ENCODE peak calls at places on chromosomes 3 and 15, in seven cellular contexts. X, F, Z, A, S, D and B are unnamed samples.

GRCh38 chr3:144763878-144764454 is 792.3 kb downstream of the DIPK2A start:
- DNase-seq in F (no peak), D (no peak), X (no peak), Z (no peak), A (no peak), S (no peak), B (no peak)

GRCh38 chr3:43203022-43203421 is 83.3 kb upstream of the SNRK start:
- DNase-seq in F (no peak), X (no peak), A (no peak), Z (no peak), D (no peak), S (no peak), B (no peak)

GRCh38 chr15:77012868-77013267 is 17.9 kb downstream of the PSTPIP1 start:
- DNase-seq in F (no peak), D (no peak), Z (no peak), S (no peak), X (no peak), A (no peak), B (no peak)

GRCh38 chr3:5092018-5092417 is 30.1 kb upstream of the ARL8B start:
- DNase-seq in D (no peak), Z (no peak), F (no peak), A (no peak), S (no peak), X (peak; percentile 35), B (no peak)

GRCh38 chr15:85499498-85499897 is 119.1 kb downstream of the AKAP13 start:
- DNase-seq in F (no peak), D (no peak), A (no peak), X (no peak), S (no peak), Z (no peak), B (no peak)

GRCh38 chr3:64449026-64449425 is 223.8 kb upstream of the PRICKLE2 start:
- DNase-seq in Z (no peak), F (no peak), A (no peak), X (no peak), D (no peak), S (no peak), B (no peak)

GRCh38 chr3:50657816-50658215 is 16.9 kb upstream of the DOCK3 start:
- DNase-seq in A (no peak), Z (peak; percentile 18), S (no peak), F (no peak), X (no peak), D (no peak), B (no peak)

GRCh38 chr3:49013738-49014660 is 4.4 kb downstream of the DALRD3 start:
- DNase-seq in Z (no peak), F (peak; percentile 66), D (no peak), S (no peak), X (peak; percentile 59), A (peak; percentile 63), B (no peak)

GRCh38 chr3:14142567-14143270 is 17.9 kb downstream of the TMEM43 start:
- DNase-seq in A (no peak), D (no peak), X (no peak), Z (no peak), F (no peak), S (no peak), B (no peak)

GRCh38 chr3:195524171-195524896 is 18.8 kb downstream of the PPP1R2 start:
- DNase-seq in A (no peak), Z (no peak), X (no peak), D (no peak), F (no peak), S (no peak), B (no peak)

GRCh38 chr15:42737529-42738328 is 801 bp upstream of the CDAN1 start:
- DNase-seq in A (peak; percentile 49), D (no peak), S (no peak), X (peak; percentile 32), Z (no peak), F (peak; percentile 35), B (no peak)

GRCh38 chr3:29344986-29345385 is 64.1 kb downstream of the RBMS3 start:
- DNase-seq in S (no peak), D (no peak), A (no peak), Z (no peak), X (no peak), F (no peak), B (no peak)

GRCh38 chr15:67892559-67893377 is 52.9 kb upstream of the RNU6-1 start:
- DNase-seq in A (peak; percentile 34), F (no peak), Z (no peak), D (no peak), X (no peak), S (no peak), B (no peak)

GRCh38 chr3:124256599-124256998 is 264.7 kb upstream of the ROPN1 start:
- DNase-seq in D (no peak), A (no peak), F (no peak), S (no peak), Z (no peak), X (no peak), B (no peak)

GRCh38 chr15:99502661-99503060 is 63.1 kb upstream of the MEF2A start:
- DNase-seq in Z (peak; percentile 55), S (no peak), F (no peak), X (no peak), A (no peak), D (no peak), B (no peak)

GRCh38 chr3:50632450-50632849 is 15.5 kb downstream of the MAPKAPK3 start:
- DNase-seq in F (no peak), D (no peak), S (no peak), A (no peak), X (no peak), Z (no peak), B (no peak)

GRCh38 chr3:194306109-194306686 is 44.9 kb downstream of the CPN2 start:
- DNase-seq in D (no peak), X (no peak), F (no peak), Z (peak; percentile 91), S (no peak), A (no peak), B (no peak)

GRCh38 chr3:82386656-82387055 is 625.2 kb upstream of the GBE1 start:
- DNase-seq in S (no peak), F (no peak), A (no peak), X (no peak), D (no peak), Z (no peak), B (no peak)

GRCh38 chr15:60704129-60704528 is 225.2 kb upstream of the ICE2 start:
- DNase-seq in X (no peak), A (no peak), S (no peak), Z (no peak), F (no peak), D (no peak), B (no peak)

GRCh38 chr3:129558076-129558771 is 15.2 kb downstream of the H1-8 start:
- DNase-seq in S (no peak), Z (no peak), A (no peak), F (no peak), X (no peak), D (no peak), B (no peak)

GRCh38 chr3:114411811-114412803 is 118.3 kb downstream of the TIGIT start:
- DNase-seq in Z (no peak), A (peak; percentile 50), S (no peak), D (no peak), X (peak; percentile 47), F (no peak), B (no peak)

GRCh38 chr15:38378162-38378560 is 75.8 kb upstream of the FAM98B start:
- DNase-seq in S (peak; percentile 39), X (no peak), D (no peak), F (peak; percentile 69), A (no peak), Z (no peak), B (no peak)

GRCh38 chr15:90837052-90837621 is 31.3 kb upstream of the FURIN start:
- DNase-seq in X (no peak), F (no peak), Z (peak; percentile 86), A (no peak), S (no peak), D (no peak), B (no peak)

GRCh38 chr3:157103860-157104259 is 56.1 kb downstream of the CCNL1 start:
- DNase-seq in A (no peak), S (no peak), X (peak; percentile 43), F (no peak), Z (no peak), D (no peak), B (no peak)

GRCh38 chr3:157102098-157102497 is 57.8 kb downstream of the CCNL1 start:
- DNase-seq in F (no peak), Z (no peak), A (no peak), X (no peak), S (no peak), D (no peak), B (no peak)

GRCh38 chr3:157104521-157104920 is 55.4 kb downstream of the CCNL1 start:
- DNase-seq in D (no peak), S (no peak), F (no peak), Z (no peak), X (no peak), A (no peak), B (no peak)

GRCh38 chr3:157101470-157101869 is 58.5 kb downstream of the CCNL1 start:
- DNase-seq in Z (no peak), D (no peak), A (no peak), S (no peak), F (no peak), X (no peak), B (no peak)

GRCh38 chr3:157103280-157103679 is 56.7 kb downstream of the CCNL1 start:
- DNase-seq in X (no peak), A (no peak), Z (no peak), F (no peak), S (no peak), D (no peak), B (no peak)
- TF ChIP-seq POLR2A in X (no peak), A (no peak), Z (no peak), F (no peak), S (no peak), D (no peak), B (no peak)

GRCh38 chr3:152019516-152019915 is 146.1 kb downstream of the SUCNR1 start:
- DNase-seq in X (no peak), A (no peak), Z (no peak), D (no peak), S (no peak), F (no peak), B (no peak)
- H3K4me3 ChIP-seq in X (no peak overlapping the region), A (no peak overlapping the region), Z (no peak overlapping the region), D (no peak overlapping the region), S (no peak overlapping the region), F (no peak overlapping the region), B (no peak overlapping the region)

DNA sequence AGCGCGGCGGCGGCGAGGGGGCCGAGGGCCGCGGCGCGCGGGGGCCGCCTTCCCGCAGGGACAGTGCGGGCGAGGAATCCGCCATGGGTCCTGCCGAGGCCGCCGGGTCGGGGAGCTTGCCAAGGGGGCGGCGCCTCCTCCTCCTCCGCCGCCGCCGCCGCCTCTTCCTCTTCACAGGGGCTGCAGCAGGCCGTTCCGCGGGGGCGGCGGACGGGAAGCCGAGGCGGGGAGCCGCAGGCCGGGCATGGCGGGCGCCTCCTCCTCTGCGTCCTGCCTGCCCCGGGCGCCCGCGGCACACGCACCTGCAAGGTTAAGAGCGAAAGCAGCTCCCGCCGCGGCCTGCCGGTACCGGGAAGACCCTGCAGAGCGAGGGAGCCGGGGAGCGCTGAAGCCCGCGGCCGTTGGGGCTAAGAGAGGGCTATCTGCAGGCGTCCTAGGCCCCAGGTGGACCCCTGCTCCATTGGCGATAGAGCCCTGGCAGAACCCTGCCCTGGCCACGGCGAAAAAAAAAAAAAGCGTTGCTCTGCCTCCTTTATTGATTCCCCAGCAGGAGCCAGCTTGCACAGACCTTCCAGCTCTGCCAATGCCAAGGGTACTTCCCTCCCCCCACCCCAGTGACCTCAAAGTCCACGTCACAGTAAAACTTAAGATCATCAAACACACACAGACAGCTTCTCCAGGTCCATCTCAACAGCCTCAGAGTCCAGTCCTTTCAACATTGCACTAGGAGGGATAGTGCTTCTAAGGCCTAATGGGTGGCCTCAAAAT is at the start of gene LYSMD2:
- DNase-seq in S (peak; percentile 58), F (peak; percentile 78), A (peak; percentile 54), X (no peak), D (no peak), Z (peak; percentile 97), B (peak; percentile 64)
- TF ChIP-seq POLR2A in S (no peak), F (no peak), A (peak; percentile 56), X (no peak), D (no peak), Z (no peak), B (peak; percentile 29)

GRCh38 chr3:12719984-12720656 is 38.9 kb downstream of the TMEM40 start:
- DNase-seq in D (no peak), X (peak; percentile 84), A (peak; percentile 85), S (peak; percentile 80), Z (peak; percentile 90), F (peak; percentile 76), B (no peak)
- H3K4me3 ChIP-seq in D (peak overlapping the region; percentile 25), X (no peak overlapping the region), A (peak overlapping the region; percentile 36), S (peak overlapping the region; percentile 7), Z (peak overlapping the region; percentile 13), F (peak overlapping the region; percentile 32), B (peak overlapping the region; percentile 31)